ENCODE peak calls at places on chromosomes 4 and X, in ten cellular contexts. V is endothelial cell of umbilical vein, E is mesendoderm, P is K562, W is breast epithelium, I is colonic mucosa, N is PC-3, J is WERI-Rb-1, Q is GM23338, B is IMR-90. L is an unnamed sample. For H3K36me3, the result is how much of the 10 kb centered on the place peaks cover.

GRCh38 chrX:97628807-97629596 is 745.3 kb downstream of the RPA4 start:
- DNase-seq in V (no peak), E (no peak), P (no peak), W (no peak), I (no peak), N (no peak), J (no peak), Q (no peak), B (no peak), L (no peak)

GRCh38 chr4:9964884-9965283 is 56.4 kb downstream of the SLC2A9 start:
- DNase-seq in V (no peak), E (no peak), P (no peak), W (no peak), I (no peak), N (no peak), J (no peak), Q (no peak), B (no peak), L (no peak)

GRCh38 chr4:77175201-77175610 is 18.2 kb downstream of the CCNG2 start:
- DNase-seq in V (no peak), E (peak), P (no peak), W (no peak), I (no peak), N (no peak), J (no peak), Q (peak), B (no peak), L (no peak)

GRCh38 chrX:31074522-31074921 is 2.7 kb upstream of the FTHL17 start:
- DNase-seq in V (no peak), E (no peak), P (no peak), W (no peak), I (no peak), N (no peak), J (no peak), Q (no peak), B (no peak), L (no peak)

GRCh38 chr4:105598787-105599186 is 46.4 kb downstream of the ARHGEF38 start:
- DNase-seq in V (no peak), E (no peak), P (no peak), W (no peak), I (no peak), N (peak), J (no peak), Q (no peak), B (no peak), L (no peak)

GRCh38 chr4:94400191-94400590 is 51.6 kb upstream of the PDLIM5 start:
- DNase-seq in V (no peak), E (peak), P (no peak), W (no peak), I (no peak), N (no peak), J (no peak), Q (no peak), B (no peak), L (no peak)

GRCh38 chrX:29952016-29952415 is 263.3 kb upstream of the MAGEB2 start:
- DNase-seq in V (no peak), E (no peak), P (no peak), W (no peak), I (no peak), N (no peak), J (no peak), Q (no peak), B (peak), L (no peak)

GRCh38 chr4:1410491-1411325 is 4.5 kb upstream of the NKX1-1 start:
- DNase-seq in V (peak), E (peak), P (peak), W (peak), I (peak), N (peak), J (peak), Q (peak), B (peak), L (peak)

DNA sequence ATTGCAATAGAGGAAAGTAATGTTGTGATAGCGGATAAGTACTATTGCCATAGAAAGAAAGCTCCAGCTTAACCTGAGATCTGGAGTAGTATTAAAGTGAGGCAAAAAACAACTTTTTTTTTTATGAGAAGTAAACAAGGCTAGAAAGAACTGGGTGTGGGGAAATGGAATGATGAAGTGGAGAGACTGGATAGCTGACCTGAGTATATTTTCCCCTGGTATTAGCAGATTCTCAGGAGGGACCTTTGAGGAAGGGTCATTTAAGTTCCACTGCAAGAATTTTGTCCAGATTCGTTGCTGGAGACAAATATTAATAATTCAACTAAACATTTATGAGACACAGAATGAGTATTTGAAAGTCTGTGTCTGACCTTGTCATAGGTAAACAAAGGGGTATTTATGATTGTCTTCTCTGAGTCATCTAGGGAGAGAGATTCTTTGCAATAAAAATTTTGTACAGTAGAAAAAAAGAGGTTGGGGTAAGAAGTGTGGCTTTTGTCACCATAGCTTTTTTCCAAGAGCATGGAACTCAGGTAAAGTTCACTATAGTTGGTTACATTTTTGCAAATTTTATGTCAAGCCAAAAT is 2095.9 kb downstream of the ARAP2 start:
- DNase-seq in V (no peak), E (no peak), P (no peak), W (no peak), I (no peak), N (peak), J (no peak), Q (no peak), B (no peak), L (no peak)
- H3K36me3 ChIP-seq in V (under half), E (under half), P (under half), W (under half), I (under half), N (under half), J (under half), Q (under half), B (under half), L (under half)

DNA sequence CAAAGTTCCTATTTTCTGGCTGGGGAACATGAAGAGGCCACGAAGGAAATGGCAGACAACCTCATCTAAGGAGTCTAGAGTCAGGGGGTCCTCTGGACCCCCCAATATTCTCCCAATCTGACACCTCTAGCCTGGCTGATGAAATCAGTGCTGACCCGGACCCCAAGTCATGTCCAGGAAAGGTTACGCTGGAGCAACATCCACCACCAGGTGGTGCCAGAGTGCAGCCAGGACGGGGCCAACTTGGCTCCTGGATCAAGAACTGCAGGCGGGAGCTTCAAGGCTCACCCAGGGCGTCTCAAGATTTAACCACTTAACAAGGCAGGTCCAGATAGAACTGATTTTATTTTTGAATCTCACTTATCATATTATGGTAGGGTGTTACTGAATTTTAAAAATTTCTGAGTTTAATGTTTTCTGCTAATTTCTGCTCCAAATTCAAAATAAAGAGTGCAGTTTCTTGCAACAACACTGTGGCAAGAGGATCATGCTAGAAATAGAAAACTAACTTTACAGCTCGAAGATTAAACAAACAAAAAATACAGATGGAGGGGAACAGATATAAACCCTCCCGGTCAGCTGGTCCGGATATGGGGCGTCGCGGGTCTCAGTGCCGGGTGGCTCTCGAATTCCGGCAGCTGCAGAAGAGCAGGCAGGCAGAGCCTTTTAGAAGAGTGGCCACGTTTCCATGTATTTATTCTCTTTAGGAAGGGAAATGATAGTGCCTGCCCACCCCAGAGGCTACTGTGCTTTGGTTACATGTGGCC is 135.5 kb downstream of the AFAP1 start:
- DNase-seq in V (peak), E (peak), P (peak), W (peak), I (peak), N (peak), J (peak), Q (peak), B (peak), L (peak)
- H3K36me3 ChIP-seq in V (under half), E (under half), P (under half), W (under half), I (under half), N (half or more), J (under half), Q (under half), B (under half), L (under half)

DNA sequence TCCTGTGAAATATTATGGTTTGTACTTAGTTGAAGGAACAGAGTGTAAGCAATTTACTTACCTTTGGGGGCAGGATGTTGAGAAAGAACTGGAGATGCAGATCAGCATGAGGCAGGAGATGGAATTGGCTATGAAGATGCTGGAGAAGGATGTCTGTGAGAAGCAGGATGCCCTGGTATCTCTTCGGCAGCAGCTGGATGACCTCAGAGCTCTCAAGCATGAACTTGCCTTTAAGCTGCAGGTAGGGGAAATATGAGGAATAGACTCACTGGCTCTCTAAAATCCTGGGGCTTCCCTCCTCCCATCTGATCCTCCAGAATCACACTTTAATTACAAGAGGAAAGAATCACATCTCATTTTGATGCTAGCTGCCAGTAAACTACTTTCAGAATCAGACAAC is 51.0 kb downstream of the GRSF1 start:
- DNase-seq in V (no peak), E (no peak), P (no peak), W (no peak), I (no peak), N (no peak), J (no peak), Q (no peak), B (no peak), L (no peak)
- H3K36me3 ChIP-seq in V (under half), E (under half), P (under half), W (under half), I (under half), N (under half), J (under half), Q (under half), B (under half), L (under half)

GRCh38 chr4:48899432-48899749 is 7.2 kb downstream of the OCIAD2 start:
- DNase-seq in V (no peak), E (no peak), P (no peak), W (no peak), I (no peak), N (no peak), J (no peak), Q (no peak), B (no peak), L (no peak)

GRCh38 chr4:48896845-48897244 is 9.7 kb downstream of the OCIAD2 start:
- DNase-seq in V (no peak), E (no peak), P (peak), W (no peak), I (no peak), N (no peak), J (peak), Q (no peak), B (no peak), L (no peak)

GRCh38 chr4:48901196-48901595 is 5.4 kb downstream of the OCIAD2 start:
- DNase-seq in V (no peak), E (no peak), P (no peak), W (no peak), I (no peak), N (no peak), J (no peak), Q (no peak), B (no peak), L (no peak)

GRCh38 chr4:48899950-48900349 is 6.6 kb downstream of the OCIAD2 start:
- DNase-seq in V (peak), E (no peak), P (peak), W (no peak), I (no peak), N (no peak), J (no peak), Q (no peak), B (peak), L (no peak)

DNA sequence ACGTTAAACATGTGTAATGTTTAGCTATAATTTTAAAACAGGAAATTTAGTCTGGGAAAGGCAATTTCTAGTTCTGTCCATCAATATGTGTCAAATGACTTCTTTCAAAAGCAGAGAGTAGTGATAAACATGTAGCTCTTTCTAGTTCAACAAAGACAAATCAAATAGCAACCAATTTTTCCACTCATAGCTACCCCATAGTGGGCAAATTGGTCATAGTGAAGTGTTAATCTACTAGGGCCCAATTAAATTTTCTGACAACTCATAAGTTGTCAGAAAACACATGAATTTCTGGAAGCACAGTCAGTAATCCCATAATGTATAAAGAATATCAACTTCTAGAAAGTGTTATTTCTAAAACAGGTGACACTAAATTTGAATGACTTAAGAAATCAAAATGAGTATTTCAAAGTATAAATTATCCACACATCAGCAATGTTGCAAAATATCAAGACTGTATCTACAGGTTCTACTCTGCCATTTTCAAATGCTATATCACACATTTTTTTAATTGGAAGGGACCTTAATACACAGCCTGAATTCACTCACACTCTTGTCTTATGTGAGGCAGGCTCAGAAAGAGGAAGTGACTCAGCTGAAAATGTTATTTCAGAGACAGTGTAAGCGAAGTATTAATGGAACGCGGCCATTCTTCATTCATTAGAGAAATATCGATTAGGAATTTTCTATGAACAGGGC is 7.7 kb downstream of the OCIAD2 start:
- DNase-seq in V (peak), E (no peak), P (peak), W (no peak), I (no peak), N (no peak), J (no peak), Q (no peak), B (no peak), L (no peak)
- H3K36me3 ChIP-seq in V (under half), E (under half), P (under half), W (under half), I (under half), N (under half), J (half or more), Q (under half), B (under half), L (under half)

DNA sequence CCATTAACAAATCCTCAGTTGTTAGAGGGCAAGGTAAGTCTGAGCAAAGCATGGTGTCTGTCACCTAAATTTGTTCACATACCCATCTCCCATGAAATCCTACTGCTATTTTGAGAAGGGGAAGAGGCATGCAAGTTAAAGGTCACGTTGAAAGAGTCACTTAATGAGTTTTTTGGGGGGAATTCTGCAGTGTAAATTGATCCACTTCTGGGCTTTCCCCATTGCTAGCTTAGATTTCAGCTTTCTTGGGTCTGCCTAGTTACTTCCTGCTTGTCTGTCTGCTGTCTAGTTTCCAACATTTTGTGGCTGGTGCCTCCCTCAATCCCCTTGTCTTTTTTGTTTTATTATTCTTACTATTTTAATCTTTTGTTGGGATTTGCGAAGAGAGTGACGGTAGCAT is 32.0 kb downstream of the CEP135 start:
- DNase-seq in V (no peak), E (no peak), P (no peak), W (no peak), I (no peak), N (no peak), J (no peak), Q (no peak), B (no peak), L (no peak)
- H3K36me3 ChIP-seq in V (under half), E (under half), P (under half), W (under half), I (under half), N (under half), J (under half), Q (under half), B (under half), L (under half)

GRCh38 chr4:3190549-3190948 is 58.4 kb upstream of the MSANTD1 start:
- DNase-seq in V (no peak), E (no peak), P (no peak), W (no peak), I (no peak), N (no peak), J (no peak), Q (no peak), B (no peak), L (no peak)
- H3K36me3 ChIP-seq in V (under half), E (under half), P (under half), W (under half), I (under half), N (under half), J (half or more), Q (under half), B (under half), L (under half)

DNA sequence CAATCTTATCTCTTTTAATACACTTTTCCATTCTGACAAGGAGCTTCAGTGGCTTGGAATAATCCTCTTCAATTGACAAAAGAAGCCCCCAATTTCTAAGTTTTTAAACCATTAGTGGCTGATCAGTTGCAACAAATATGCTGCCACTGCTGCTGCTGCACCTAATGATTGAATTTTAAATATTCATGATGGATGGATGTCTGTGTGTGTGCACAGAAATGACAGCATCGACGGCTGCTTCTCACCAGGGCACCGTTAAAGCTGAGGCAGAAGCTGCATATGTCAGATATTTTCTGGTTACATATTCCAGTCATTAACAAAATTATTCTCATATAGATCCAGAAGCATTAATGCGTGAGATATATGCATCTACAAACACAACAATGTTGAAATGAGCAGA is 182.4 kb downstream of the MGST2 start:
- DNase-seq in V (no peak), E (no peak), P (no peak), W (no peak), I (no peak), N (no peak), J (no peak), Q (no peak), B (no peak), L (no peak)
- H3K36me3 ChIP-seq in V (under half), E (under half), P (under half), W (under half), I (under half), N (under half), J (under half), Q (under half), B (under half), L (under half)

GRCh38 chr4:7810792-7811535 is 128.7 kb downstream of the AFAP1 start:
- DNase-seq in V (no peak), E (no peak), P (no peak), W (no peak), I (no peak), N (no peak), J (no peak), Q (no peak), B (no peak), L (no peak)
- H3K36me3 ChIP-seq in V (under half), E (under half), P (under half), W (under half), I (under half), N (half or more), J (under half), Q (under half), B (half or more), L (under half)

GRCh38 chr4:184010696-184011095 is 105.6 kb downstream of the STOX2 start:
- DNase-seq in V (no peak), E (no peak), P (no peak), W (no peak), I (no peak), N (no peak), J (no peak), Q (no peak), B (no peak), L (no peak)

GRCh38 chr4:184012937-184013336 is 107.8 kb downstream of the STOX2 start:
- DNase-seq in V (no peak), E (peak), P (no peak), W (no peak), I (no peak), N (no peak), J (no peak), Q (no peak), B (no peak), L (no peak)

GRCh38 chr4:184014301-184014700 is 109.2 kb downstream of the STOX2 start:
- DNase-seq in V (no peak), E (no peak), P (no peak), W (no peak), I (no peak), N (peak), J (no peak), Q (no peak), B (no peak), L (no peak)

GRCh38 chr4:184007891-184008290 is 102.8 kb downstream of the STOX2 start:
- DNase-seq in V (no peak), E (no peak), P (no peak), W (no peak), I (no peak), N (peak), J (no peak), Q (no peak), B (peak), L (no peak)

GRCh38 chr4:184011810-184012209 is 106.7 kb downstream of the STOX2 start:
- DNase-seq in V (no peak), E (no peak), P (no peak), W (no peak), I (no peak), N (no peak), J (no peak), Q (no peak), B (no peak), L (no peak)
- H3K36me3 ChIP-seq in V (under half), E (under half), P (under half), W (under half), I (under half), N (under half), J (under half), Q (under half), B (under half), L (under half)

DNA sequence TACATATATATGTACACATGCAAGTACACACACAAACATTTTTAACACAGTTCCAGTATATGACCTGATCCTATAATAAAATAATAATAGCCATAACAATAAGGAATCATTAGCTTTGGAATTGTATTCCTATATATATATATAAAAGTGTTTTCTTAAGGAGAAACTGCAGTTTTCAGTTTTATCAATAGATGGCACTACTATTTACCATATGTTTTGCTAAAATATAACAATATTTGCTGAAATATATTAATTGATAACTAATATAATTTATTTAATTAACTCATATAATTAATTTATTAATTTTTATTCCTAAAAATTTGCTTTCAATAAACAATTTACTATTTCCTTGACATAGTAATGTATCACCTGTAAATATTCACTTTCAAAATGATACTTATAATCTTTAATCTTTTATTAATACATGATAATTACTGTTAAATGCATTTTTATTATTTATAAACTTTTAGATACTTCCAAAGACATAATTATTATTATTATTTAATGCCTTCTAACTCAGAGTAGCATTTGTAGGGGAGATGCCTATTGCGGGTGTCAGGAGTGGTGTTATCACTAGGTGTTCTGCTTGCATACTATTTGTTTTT is 599.5 kb downstream of the FSTL5 start:
- DNase-seq in V (peak), E (no peak), P (no peak), W (no peak), I (no peak), N (peak), J (no peak), Q (peak), B (peak), L (no peak)
- H3K36me3 ChIP-seq in V (under half), E (under half), P (under half), W (under half), I (under half), N (under half), J (under half), Q (under half), B (under half), L (under half)